ENCODE peak calls at places on chromosomes 6 and 20, in four cellular contexts. One of them, this sample, is unnamed.

GRCh38 chr6:57075092-57075491 is 14.9 kb upstream of the ZNF451 start:
- DNase-seq in stomach: no peak
- DNase-seq in caudate nucleus: no peak
- DNase-seq in T47D: no peak
- DNase-seq in this sample: no peak

GRCh38 chr6:32115623-32116022 is 6.5 kb upstream of the TNXB start:
- DNase-seq in stomach: no peak
- DNase-seq in caudate nucleus: no peak
- DNase-seq in T47D: no peak
- DNase-seq in this sample: no peak

GRCh38 chr6:56757585-56757984 is 114.9 kb upstream of the DST start:
- DNase-seq in stomach: peak
- DNase-seq in caudate nucleus: no peak
- DNase-seq in T47D: peak
- DNase-seq in this sample: peak

GRCh38 chr20:62232764-62233645 is 5.3 kb upstream of the OSBPL2 start:
- DNase-seq in stomach: peak
- DNase-seq in caudate nucleus: no peak
- DNase-seq in T47D: peak
- DNase-seq in this sample: no peak

GRCh38 chr20:30811896-30812671 is 445.4 kb upstream of the DEFB115 start:
- DNase-seq in stomach: no peak
- DNase-seq in caudate nucleus: no peak
- DNase-seq in T47D: peak
- DNase-seq in this sample: no peak

GRCh38 chr20:39036851-39037250 is 74.7 kb downstream of the DHX35 start:
- DNase-seq in stomach: no peak
- DNase-seq in caudate nucleus: no peak
- DNase-seq in T47D: no peak
- DNase-seq in this sample: no peak

GRCh38 chr6:1580585-1580984 is 29.1 kb upstream of the FOXC1 start:
- DNase-seq in stomach: no peak
- DNase-seq in caudate nucleus: no peak
- DNase-seq in T47D: no peak
- DNase-seq in this sample: no peak

GRCh38 chr20:49320460-49320859 is 42.6 kb upstream of the ZNFX1 start:
- DNase-seq in stomach: no peak
- DNase-seq in caudate nucleus: no peak
- DNase-seq in T47D: peak
- DNase-seq in this sample: no peak

GRCh38 chr20:3247638-3248037 is 8.6 kb upstream of the SLC4A11 start:
- DNase-seq in stomach: no peak
- DNase-seq in caudate nucleus: no peak
- DNase-seq in T47D: no peak
- DNase-seq in this sample: no peak

GRCh38 chr20:35306931-35307517 is 14.8 kb upstream of the FAM83C start:
- DNase-seq in stomach: peak
- DNase-seq in caudate nucleus: no peak
- DNase-seq in T47D: peak
- DNase-seq in this sample: no peak

GRCh38 chr6:34531580-34532201 is 24.4 kb downstream of the SPDEF start:
- DNase-seq in stomach: no peak
- DNase-seq in caudate nucleus: no peak
- DNase-seq in T47D: peak
- DNase-seq in this sample: peak

GRCh38 chr6:37123957-37124729 is 45.8 kb upstream of the PIM1 start:
- DNase-seq in stomach: no peak
- DNase-seq in caudate nucleus: no peak
- DNase-seq in T47D: no peak
- DNase-seq in this sample: no peak

GRCh38 chr6:140824595-140824994 is 1308.1 kb upstream of the GJE1 start:
- DNase-seq in stomach: no peak
- DNase-seq in caudate nucleus: no peak
- DNase-seq in T47D: no peak
- DNase-seq in this sample: no peak

GRCh38 chr6:72560721-72561593 is 60.9 kb upstream of the KCNQ5 start:
- DNase-seq in stomach: no peak
- DNase-seq in caudate nucleus: no peak
- DNase-seq in T47D: no peak
- DNase-seq in this sample: no peak

GRCh38 chr6:3919130-3919628 is 70.0 kb downstream of the FAM50B start:
- DNase-seq in stomach: no peak
- DNase-seq in caudate nucleus: no peak
- DNase-seq in T47D: no peak
- DNase-seq in this sample: no peak

GRCh38 chr20:62413896-62414481 is 6.9 kb upstream of the CABLES2 start:
- DNase-seq in stomach: no peak
- DNase-seq in caudate nucleus: no peak
- DNase-seq in T47D: no peak
- DNase-seq in this sample: no peak

GRCh38 chr20:23340524-23340923 is 10.1 kb upstream of the NXT1 start:
- DNase-seq in stomach: peak
- DNase-seq in caudate nucleus: no peak
- DNase-seq in T47D: peak
- DNase-seq in this sample: no peak

GRCh38 chr6:110799655-110800054 is 15.6 kb downstream of the CDK19 start:
- DNase-seq in stomach: no peak
- DNase-seq in caudate nucleus: no peak
- DNase-seq in T47D: no peak
- DNase-seq in this sample: no peak

GRCh38 chr6:34697544-34697836 is 923 bp upstream of the ILRUN start:
- DNase-seq in stomach: no peak
- DNase-seq in caudate nucleus: no peak
- DNase-seq in T47D: no peak
- DNase-seq in this sample: no peak

GRCh38 chr20:29297411-29298270 is 1959.8 kb upstream of the DEFB115 start:
- DNase-seq in stomach: no peak
- DNase-seq in caudate nucleus: no peak
- DNase-seq in T47D: no peak
- DNase-seq in this sample: no peak

GRCh38 chr6:164928366-164929154 is 380.8 kb downstream of the C6orf118 start:
- DNase-seq in stomach: no peak
- DNase-seq in caudate nucleus: no peak
- DNase-seq in T47D: no peak
- DNase-seq in this sample: no peak

GRCh38 chr20:32358883-32359632 is 927 bp downstream of the ASXL1 start:
- DNase-seq in stomach: peak
- DNase-seq in caudate nucleus: no peak
- DNase-seq in T47D: peak
- DNase-seq in this sample: peak

GRCh38 chr20:667351-668034 is 8.1 kb downstream of the SCRT2 start:
- DNase-seq in stomach: peak
- DNase-seq in caudate nucleus: no peak
- DNase-seq in T47D: peak
- DNase-seq in this sample: no peak

GRCh38 chr6:30889921-30890645 is 5.8 kb downstream of the DDR1 start:
- DNase-seq in stomach: no peak
- DNase-seq in caudate nucleus: no peak
- DNase-seq in T47D: no peak
- DNase-seq in this sample: peak

GRCh38 chr6:134402372-134402984 is 84.6 kb upstream of the SGK1 start:
- DNase-seq in stomach: no peak
- DNase-seq in caudate nucleus: no peak
- DNase-seq in T47D: no peak
- DNase-seq in this sample: no peak

GRCh38 chr20:50426865-50427739 is 83.1 kb upstream of the PTPN1 start:
- DNase-seq in stomach: no peak
- DNase-seq in caudate nucleus: no peak
- DNase-seq in T47D: no peak
- DNase-seq in this sample: no peak

GRCh38 chr6:150143521-150144293 is 863 bp downstream of the PPP1R14C start:
- DNase-seq in stomach: no peak
- DNase-seq in caudate nucleus: no peak
- DNase-seq in T47D: no peak
- DNase-seq in this sample: no peak

GRCh38 chr6:21808551-21809181 is 215.1 kb downstream of the SOX4 start:
- DNase-seq in stomach: no peak
- DNase-seq in caudate nucleus: no peak
- DNase-seq in T47D: no peak
- DNase-seq in this sample: no peak

GRCh38 chr6:106886922-106887797 is 87.4 kb downstream of the CD24 start:
- DNase-seq in stomach: no peak
- DNase-seq in caudate nucleus: no peak
- DNase-seq in T47D: peak
- DNase-seq in this sample: no peak

GRCh38 chr20:15928946-15929345 is 644.3 kb downstream of the KIF16B start:
- DNase-seq in stomach: no peak
- DNase-seq in caudate nucleus: no peak
- DNase-seq in T47D: no peak
- DNase-seq in this sample: no peak

GRCh38 chr20:57653546-57653900 is 33.3 kb upstream of the ZBP1 start:
- DNase-seq in stomach: no peak
- DNase-seq in caudate nucleus: no peak
- DNase-seq in T47D: no peak
- DNase-seq in this sample: no peak

GRCh38 chr20:34927736-34928135 is 27.9 kb downstream of the GSS start:
- DNase-seq in stomach: no peak
- DNase-seq in caudate nucleus: no peak
- DNase-seq in T47D: peak
- DNase-seq in this sample: no peak

GRCh38 chr6:134495893-134496253 is 178.0 kb upstream of the SGK1 start:
- DNase-seq in stomach: no peak
- DNase-seq in caudate nucleus: no peak
- DNase-seq in T47D: no peak
- DNase-seq in this sample: no peak

This sample was measured in C1 segment of cervical spinal cord.